ENCODE peak calls at places on chromosomes 3 and 15, in four cellular contexts. One of them, this sample, is unnamed.

GRCh38 chr3:44995142-44995770 is 19.2 kb downstream of the EXOSC7 start:
- DNase-seq in GM12865: no peak
- DNase-seq in transverse colon: no peak
- DNase-seq in stimulated activated CD4-positive, alpha-beta T cell treated with anti-CD3 and anti-CD28 coated beads, Interleukin-12 subunit alpha, Interleukin-12 subunit beta, amount 100 ng/mL, for 4 hours: no peak
- DNase-seq in this sample: no peak

GRCh38 chr3:82685761-82686160 is 924.3 kb upstream of the GBE1 start:
- DNase-seq in GM12865: no peak
- DNase-seq in transverse colon: no peak
- DNase-seq in stimulated activated CD4-positive, alpha-beta T cell treated with anti-CD3 and anti-CD28 coated beads, Interleukin-12 subunit alpha, Interleukin-12 subunit beta, amount 100 ng/mL, for 4 hours: no peak
- DNase-seq in this sample: no peak

GRCh38 chr3:30496496-30496966 is 109.9 kb upstream of the TGFBR2 start:
- DNase-seq in GM12865: no peak
- DNase-seq in transverse colon: peak
- DNase-seq in stimulated activated CD4-positive, alpha-beta T cell treated with anti-CD3 and anti-CD28 coated beads, Interleukin-12 subunit alpha, Interleukin-12 subunit beta, amount 100 ng/mL, for 4 hours: no peak
- DNase-seq in this sample: peak

GRCh38 chr15:54803987-54804386 is 392.8 kb downstream of the RSL24D1 start:
- DNase-seq in GM12865: peak
- DNase-seq in transverse colon: no peak
- DNase-seq in stimulated activated CD4-positive, alpha-beta T cell treated with anti-CD3 and anti-CD28 coated beads, Interleukin-12 subunit alpha, Interleukin-12 subunit beta, amount 100 ng/mL, for 4 hours: no peak
- DNase-seq in this sample: no peak

GRCh38 chr3:183285828-183286457 is 32.9 kb downstream of the B3GNT5 start:
- DNase-seq in GM12865: peak
- DNase-seq in transverse colon: peak
- DNase-seq in stimulated activated CD4-positive, alpha-beta T cell treated with anti-CD3 and anti-CD28 coated beads, Interleukin-12 subunit alpha, Interleukin-12 subunit beta, amount 100 ng/mL, for 4 hours: peak
- DNase-seq in this sample: peak

GRCh38 chr15:78909791-78910228 is 35.0 kb downstream of the CTSH start:
- DNase-seq in GM12865: peak
- DNase-seq in transverse colon: no peak
- DNase-seq in stimulated activated CD4-positive, alpha-beta T cell treated with anti-CD3 and anti-CD28 coated beads, Interleukin-12 subunit alpha, Interleukin-12 subunit beta, amount 100 ng/mL, for 4 hours: no peak
- DNase-seq in this sample: peak

GRCh38 chr3:27596920-27597319 is 112.7 kb upstream of the SLC4A7 start:
- DNase-seq in GM12865: no peak
- DNase-seq in transverse colon: no peak
- DNase-seq in stimulated activated CD4-positive, alpha-beta T cell treated with anti-CD3 and anti-CD28 coated beads, Interleukin-12 subunit alpha, Interleukin-12 subunit beta, amount 100 ng/mL, for 4 hours: no peak
- DNase-seq in this sample: peak

GRCh38 chr15:70316059-70316600 is 218.4 kb upstream of the TLE3 start:
- DNase-seq in GM12865: no peak
- DNase-seq in transverse colon: no peak
- DNase-seq in stimulated activated CD4-positive, alpha-beta T cell treated with anti-CD3 and anti-CD28 coated beads, Interleukin-12 subunit alpha, Interleukin-12 subunit beta, amount 100 ng/mL, for 4 hours: no peak
- DNase-seq in this sample: no peak

GRCh38 chr3:106528932-106529331 is 660.1 kb upstream of the CBLB start:
- DNase-seq in GM12865: no peak
- DNase-seq in transverse colon: no peak
- DNase-seq in stimulated activated CD4-positive, alpha-beta T cell treated with anti-CD3 and anti-CD28 coated beads, Interleukin-12 subunit alpha, Interleukin-12 subunit beta, amount 100 ng/mL, for 4 hours: no peak
- DNase-seq in this sample: no peak

GRCh38 chr3:194959217-194959616 is 273.5 kb downstream of the FAM43A start:
- DNase-seq in GM12865: no peak
- DNase-seq in transverse colon: no peak
- DNase-seq in stimulated activated CD4-positive, alpha-beta T cell treated with anti-CD3 and anti-CD28 coated beads, Interleukin-12 subunit alpha, Interleukin-12 subunit beta, amount 100 ng/mL, for 4 hours: no peak
- DNase-seq in this sample: no peak

GRCh38 chr15:33021806-33022389 is 172.6 kb downstream of the FMN1 start:
- DNase-seq in GM12865: peak
- DNase-seq in transverse colon: no peak
- DNase-seq in stimulated activated CD4-positive, alpha-beta T cell treated with anti-CD3 and anti-CD28 coated beads, Interleukin-12 subunit alpha, Interleukin-12 subunit beta, amount 100 ng/mL, for 4 hours: no peak
- DNase-seq in this sample: peak

GRCh38 chr3:10666621-10667020 is 149.4 kb upstream of the SLC6A11 start:
- DNase-seq in GM12865: peak
- DNase-seq in transverse colon: peak
- DNase-seq in stimulated activated CD4-positive, alpha-beta T cell treated with anti-CD3 and anti-CD28 coated beads, Interleukin-12 subunit alpha, Interleukin-12 subunit beta, amount 100 ng/mL, for 4 hours: no peak
- DNase-seq in this sample: peak